ENCODE peak calls at places on chromosomes 6 and 20, in seven cellular contexts. N is hepatocyte, S is HCT116, B is mesendoderm, H is MM.1S, I is OCI-LY7, Z is H1. G is an unnamed sample. For H3K79me2, the result is how much of the 10 kb centered on the place peaks cover.

GRCh38 chr20:57749131-57749690 is 39.4 kb upstream of the PMEPA1 start:
- DNase-seq in N (no peak), S (no peak), B (no peak), H (no peak), I (no peak), Z (no peak), G (no peak)

GRCh38 chr20:57600324-57601210 is 19.7 kb downstream of the ZBP1 start:
- DNase-seq in N (no peak), S (no peak), B (no peak), H (no peak), I (no peak), Z (no peak), G (no peak)

GRCh38 chr6:53624491-53624890 is 41.1 kb downstream of the KLHL31 start:
- DNase-seq in N (no peak), S (no peak), B (no peak), H (no peak), I (no peak), Z (no peak), G (no peak)

GRCh38 chr6:25922301-25922700 is 8.2 kb downstream of the SLC17A2 start:
- DNase-seq in N (no peak), S (no peak), B (no peak), H (no peak), I (no peak), Z (no peak), G (peak)

GRCh38 chr6:134549854-134550253 is 231.9 kb upstream of the SGK1 start:
- DNase-seq in N (no peak), S (no peak), B (no peak), H (no peak), I (no peak), Z (no peak), G (peak)

GRCh38 chr6:87945181-87945580 is 102.5 kb upstream of the SPACA1 start:
- DNase-seq in N (peak), S (no peak), B (no peak), H (no peak), I (no peak), Z (no peak), G (no peak)

GRCh38 chr6:88763160-88763559 is 200.3 kb downstream of the RNGTT start:
- DNase-seq in N (no peak), S (no peak), B (no peak), H (no peak), I (peak), Z (no peak), G (peak)

GRCh38 chr6:16153451-16153850 is 24.6 kb downstream of the MYLIP start:
- DNase-seq in N (no peak), S (no peak), B (no peak), H (no peak), I (no peak), Z (no peak), G (no peak)

GRCh38 chr6:12354499-12354898 is 64.3 kb downstream of the EDN1 start:
- DNase-seq in N (peak), S (no peak), B (peak), H (no peak), I (peak), Z (peak), G (peak)

GRCh38 chr20:25739615-25740320 is 43.1 kb upstream of the ZNF337 start:
- DNase-seq in N (no peak), S (no peak), B (no peak), H (no peak), I (no peak), Z (no peak), G (peak)

DNA sequence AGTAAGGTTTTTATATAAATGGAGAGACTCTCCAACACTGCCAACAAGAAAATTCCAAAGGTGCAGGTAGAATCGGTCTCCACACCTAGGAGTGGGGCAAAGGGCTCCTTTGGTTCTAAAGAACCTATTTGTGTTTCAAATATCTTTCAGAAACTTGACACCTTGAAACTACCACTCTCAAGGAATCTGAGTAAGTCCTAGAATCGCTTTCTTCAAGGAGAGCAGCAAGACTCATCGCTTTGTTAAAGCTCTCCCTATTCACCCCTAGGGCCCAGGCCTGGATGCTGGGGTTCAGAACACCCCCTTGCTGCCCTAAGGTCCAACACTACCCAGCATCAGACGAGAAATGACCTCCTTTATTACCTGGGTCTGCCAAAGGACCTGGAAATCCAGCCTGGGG is 2.0 kb downstream of the CLIC5 start:
- DNase-seq in N (no peak), S (no peak), B (peak), H (no peak), I (no peak), Z (no peak), G (no peak)
- H3K4me2 ChIP-seq in N (peak), S (no peak), B (no peak), H (no peak), I (no peak), Z (peak), G (no peak)

GRCh38 chr6:17938885-17939284 is 48.5 kb downstream of the KIF13A start:
- DNase-seq in N (peak), S (no peak), B (no peak), H (no peak), I (no peak), Z (no peak), G (peak)

GRCh38 chr6:17945111-17945510 is 42.3 kb downstream of the KIF13A start:
- DNase-seq in N (no peak), S (no peak), B (no peak), H (no peak), I (no peak), Z (no peak), G (no peak)

GRCh38 chr6:17941318-17941717 is 46.1 kb downstream of the KIF13A start:
- DNase-seq in N (no peak), S (no peak), B (no peak), H (no peak), I (no peak), Z (no peak), G (no peak)

GRCh38 chr6:17935188-17936149 is 52.0 kb downstream of the KIF13A start:
- DNase-seq in N (no peak), S (no peak), B (no peak), H (no peak), I (no peak), Z (no peak), G (no peak)

DNA sequence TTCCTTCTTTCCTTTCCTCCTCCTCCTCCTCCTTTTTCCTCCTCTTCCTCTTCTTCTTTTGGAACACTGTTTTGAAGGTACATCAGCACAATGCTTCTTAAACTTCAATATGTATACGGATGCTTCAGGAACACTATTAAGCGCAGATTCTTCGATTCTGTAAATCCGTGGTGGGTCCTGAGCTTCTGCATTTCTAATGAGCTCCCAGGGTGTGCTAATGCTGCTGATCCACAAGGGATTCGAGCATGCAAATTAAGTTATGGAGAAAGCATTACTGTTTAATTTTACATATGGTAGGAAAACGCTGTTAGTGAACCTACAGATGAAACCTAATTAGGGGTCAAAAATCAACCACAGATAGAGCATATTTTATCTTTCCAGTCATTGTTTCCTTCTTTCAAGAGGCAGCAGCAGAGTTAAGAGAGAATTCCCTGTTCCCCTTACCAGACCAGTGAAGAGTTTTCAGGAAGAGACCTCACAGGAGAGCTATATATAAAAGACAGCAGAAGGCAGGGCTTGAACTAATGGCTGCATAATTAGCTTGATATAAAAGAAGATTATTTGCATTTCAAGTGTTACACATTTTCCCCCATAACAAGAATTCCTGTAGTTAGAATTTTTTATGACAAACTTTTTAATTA is 47.2 kb downstream of the KIF13A start:
- DNase-seq in N (no peak), S (no peak), B (peak), H (no peak), I (no peak), Z (no peak), G (no peak)
- H3K79me2 ChIP-seq in N (half or more), S (under half), B (under half), H (under half), I (under half), Z (under half), G (under half)

GRCh38 chr20:35318502-35319157 is 26.4 kb upstream of the FAM83C start:
- DNase-seq in N (peak), S (peak), B (peak), H (no peak), I (no peak), Z (no peak), G (peak)
- H3K4me2 ChIP-seq in N (no peak), S (peak), B (no peak), H (no peak), I (no peak), Z (no peak), G (peak)

GRCh38 chr6:2229742-2230141 is 15.7 kb downstream of the GMDS start:
- DNase-seq in N (no peak), S (no peak), B (peak), H (no peak), I (no peak), Z (no peak), G (no peak)

GRCh38 chr6:2230659-2231277 is 14.6 kb downstream of the GMDS start:
- DNase-seq in N (no peak), S (no peak), B (no peak), H (peak), I (no peak), Z (no peak), G (no peak)

GRCh38 chr6:2228392-2228791 is 17.0 kb downstream of the GMDS start:
- DNase-seq in N (no peak), S (no peak), B (no peak), H (no peak), I (no peak), Z (no peak), G (no peak)

GRCh38 chr6:2226775-2227174 is 18.6 kb downstream of the GMDS start:
- DNase-seq in N (no peak), S (no peak), B (no peak), H (no peak), I (no peak), Z (no peak), G (no peak)

DNA sequence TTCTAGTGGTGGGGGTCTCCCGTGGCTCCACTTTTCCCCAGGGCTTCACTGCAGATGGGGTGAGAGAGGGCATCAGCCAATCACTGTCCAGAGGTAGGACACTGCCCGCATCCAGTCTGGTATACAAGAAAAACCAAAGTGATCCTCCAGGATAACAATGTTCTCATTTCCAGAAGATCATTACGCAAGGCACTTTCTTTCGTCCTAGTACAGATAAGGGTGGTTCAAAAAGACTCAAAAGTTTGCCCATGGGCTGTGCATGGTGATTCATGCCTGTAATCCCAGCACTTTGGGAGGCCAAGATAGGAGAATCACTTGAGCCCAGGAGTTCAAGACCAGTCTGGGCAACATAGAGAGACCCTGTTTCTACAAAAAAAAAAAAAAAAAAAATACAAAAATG is 16.4 kb downstream of the GMDS start:
- DNase-seq in N (no peak), S (no peak), B (no peak), H (no peak), I (no peak), Z (no peak), G (no peak)
- H3K79me2 ChIP-seq in N (under half), S (under half), B (under half), H (half or more), I (under half), Z (under half), G (under half)

GRCh38 chr6:146990284-146990683 is 213.9 kb upstream of the STXBP5 start:
- DNase-seq in N (no peak), S (no peak), B (no peak), H (no peak), I (no peak), Z (no peak), G (peak)
- H3K4me2 ChIP-seq in N (no peak), S (no peak), B (no peak), H (no peak), I (no peak), Z (no peak), G (no peak)

GRCh38 chr6:156859686-156860085 is 82.5 kb downstream of the ARID1B start:
- DNase-seq in N (no peak), S (no peak), B (no peak), H (no peak), I (no peak), Z (no peak), G (no peak)
- H3K79me2 ChIP-seq in N (half or more), S (half or more), B (half or more), H (half or more), I (half or more), Z (under half), G (under half)

DNA sequence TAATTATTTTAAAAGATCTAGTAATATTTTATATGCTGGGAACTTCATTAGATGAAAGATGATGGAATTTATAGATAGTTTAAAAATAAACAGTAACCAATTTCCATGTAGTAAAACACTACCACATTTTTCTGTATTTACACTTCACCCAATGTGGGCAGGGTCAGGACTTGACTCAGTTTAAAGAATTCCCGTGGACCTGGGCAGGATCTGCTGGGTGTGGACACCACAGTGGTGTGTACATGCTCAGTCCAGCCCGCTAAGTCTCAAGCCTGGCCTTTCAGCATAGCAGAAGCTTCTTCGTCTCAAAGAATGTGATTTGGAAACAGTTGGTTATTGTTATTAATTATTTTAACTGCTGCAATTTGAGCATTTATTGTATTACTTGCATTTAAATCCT is 364.2 kb downstream of the SYNE1 start:
- DNase-seq in N (peak), S (no peak), B (no peak), H (no peak), I (no peak), Z (no peak), G (peak)
- H3K4me2 ChIP-seq in N (no peak), S (no peak), B (no peak), H (no peak), I (no peak), Z (no peak), G (no peak)

DNA sequence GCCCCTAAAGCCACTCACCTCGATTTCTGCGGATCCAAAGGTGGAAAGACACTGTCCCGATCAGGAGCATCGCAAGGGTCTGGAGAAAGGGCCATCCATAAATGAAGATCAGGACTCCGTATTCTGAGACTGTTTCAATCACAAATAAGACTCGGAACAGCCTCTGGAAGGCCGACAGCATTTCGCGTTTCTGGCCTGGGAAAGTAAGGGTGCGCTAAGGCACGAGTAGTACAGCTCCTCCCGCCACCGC is 44.6 kb downstream of the DPPA5 start:
- DNase-seq in N (no peak), S (no peak), B (no peak), H (no peak), I (no peak), Z (no peak), G (no peak)
- H3K79me2 ChIP-seq in N (under half), S (half or more), B (under half), H (under half), I (half or more), Z (under half), G (under half)

GRCh38 chr6:97822632-97823031 is 539.6 kb upstream of the MMS22L start:
- DNase-seq in N (no peak), S (no peak), B (no peak), H (no peak), I (no peak), Z (no peak), G (no peak)
- H3K4me2 ChIP-seq in N (no peak), S (no peak), B (no peak), H (no peak), I (no peak), Z (no peak), G (no peak)

DNA sequence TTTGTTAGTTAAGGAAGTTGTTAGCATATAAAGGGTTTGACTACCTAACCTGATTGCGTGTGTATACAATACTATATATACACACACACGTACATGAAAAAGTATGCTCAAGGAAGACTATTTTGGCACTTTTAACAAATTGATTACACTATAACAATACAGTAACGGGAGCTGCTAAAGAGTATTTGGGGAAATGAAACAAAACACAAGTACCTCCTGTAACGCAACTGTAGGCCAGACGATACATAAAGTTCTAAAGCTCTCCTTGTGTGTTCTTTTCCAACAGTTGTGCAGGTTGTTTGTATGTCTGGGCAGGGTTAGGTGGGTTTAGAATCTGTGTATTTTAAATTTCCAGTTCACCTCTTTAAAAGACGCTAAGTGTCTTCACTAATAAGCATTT is 98.7 kb downstream of the PLEKHG1 start:
- DNase-seq in N (no peak), S (no peak), B (no peak), H (no peak), I (peak), Z (no peak), G (no peak)
- H3K79me2 ChIP-seq in N (under half), S (under half), B (under half), H (under half), I (under half), Z (under half), G (under half)

G was measured in fibroblast of lung.